ENCODE peak calls at places on chromosomes 12 and 14, in six cellular contexts. One of them, this sample, is unnamed.

GRCh38 chr14:96410119-96410518 is 18.2 kb downstream of the AK7 start:
- DNase-seq in omental fat pad: no peak
- DNase-seq in dorsolateral prefrontal cortex: no peak
- DNase-seq in AG09319: no peak
- DNase-seq in fibroblast of lung: peak
- DNase-seq in mucosa of descending colon: no peak
- DNase-seq in this sample: no peak

GRCh38 chr12:111773801-111774551 is 7.2 kb downstream of the ALDH2 start:
- DNase-seq in omental fat pad: no peak
- DNase-seq in dorsolateral prefrontal cortex: no peak
- DNase-seq in AG09319: peak
- DNase-seq in fibroblast of lung: peak
- DNase-seq in mucosa of descending colon: peak
- DNase-seq in this sample: peak

GRCh38 chr12:123034865-123035264 is 54.4 kb downstream of the ARL6IP4 start:
- DNase-seq in omental fat pad: no peak
- DNase-seq in dorsolateral prefrontal cortex: no peak
- DNase-seq in AG09319: no peak
- DNase-seq in fibroblast of lung: peak
- DNase-seq in mucosa of descending colon: no peak
- DNase-seq in this sample: no peak

GRCh38 chr14:72793154-72793725 is 100.7 kb downstream of the DPF3 start:
- DNase-seq in omental fat pad: no peak
- DNase-seq in dorsolateral prefrontal cortex: no peak
- DNase-seq in AG09319: no peak
- DNase-seq in fibroblast of lung: no peak
- DNase-seq in mucosa of descending colon: no peak
- DNase-seq in this sample: no peak

GRCh38 chr12:45216983-45217485 is 1.1 kb downstream of the ANO6 start:
- DNase-seq in omental fat pad: no peak
- DNase-seq in dorsolateral prefrontal cortex: no peak
- DNase-seq in AG09319: no peak
- DNase-seq in fibroblast of lung: peak
- DNase-seq in mucosa of descending colon: no peak
- DNase-seq in this sample: no peak

GRCh38 chr14:97312910-97313309 is 515.7 kb downstream of the VRK1 start:
- DNase-seq in omental fat pad: no peak
- DNase-seq in dorsolateral prefrontal cortex: no peak
- DNase-seq in AG09319: no peak
- DNase-seq in fibroblast of lung: no peak
- DNase-seq in mucosa of descending colon: no peak
- DNase-seq in this sample: no peak

GRCh38 chr14:67395086-67395875 is 16.7 kb downstream of the PLEK2 start:
- DNase-seq in omental fat pad: no peak
- DNase-seq in dorsolateral prefrontal cortex: no peak
- DNase-seq in AG09319: no peak
- DNase-seq in fibroblast of lung: no peak
- DNase-seq in mucosa of descending colon: no peak
- DNase-seq in this sample: no peak

GRCh38 chr12:51686727-51687126 is 95.7 kb downstream of the SCN8A start:
- DNase-seq in omental fat pad: no peak
- DNase-seq in dorsolateral prefrontal cortex: no peak
- DNase-seq in AG09319: no peak
- DNase-seq in fibroblast of lung: peak
- DNase-seq in mucosa of descending colon: no peak
- DNase-seq in this sample: no peak

GRCh38 chr12:7068240-7068993 is 7.9 kb downstream of the C1S start:
- DNase-seq in omental fat pad: no peak
- DNase-seq in dorsolateral prefrontal cortex: no peak
- DNase-seq in AG09319: no peak
- DNase-seq in fibroblast of lung: peak
- DNase-seq in mucosa of descending colon: no peak
- DNase-seq in this sample: no peak

GRCh38 chr14:91892918-91893527 is 25.7 kb upstream of the TC2N start:
- DNase-seq in omental fat pad: no peak
- DNase-seq in dorsolateral prefrontal cortex: no peak
- DNase-seq in AG09319: no peak
- DNase-seq in fibroblast of lung: no peak
- DNase-seq in mucosa of descending colon: peak
- DNase-seq in this sample: no peak

GRCh38 chr12:50734409-50735263 is 29.3 kb upstream of the ATF1 start:
- DNase-seq in omental fat pad: no peak
- DNase-seq in dorsolateral prefrontal cortex: no peak
- DNase-seq in AG09319: no peak
- DNase-seq in fibroblast of lung: peak
- DNase-seq in mucosa of descending colon: no peak
- DNase-seq in this sample: no peak

GRCh38 chr12:31958601-31959000 is 614 bp upstream of the RESF1 start:
- DNase-seq in omental fat pad: no peak
- DNase-seq in dorsolateral prefrontal cortex: no peak
- DNase-seq in AG09319: no peak
- DNase-seq in fibroblast of lung: no peak
- DNase-seq in mucosa of descending colon: no peak
- DNase-seq in this sample: no peak

GRCh38 chr14:22980672-22981089 is 1.7 kb downstream of the AJUBA start:
- DNase-seq in omental fat pad: no peak
- DNase-seq in dorsolateral prefrontal cortex: no peak
- DNase-seq in AG09319: no peak
- DNase-seq in fibroblast of lung: peak
- DNase-seq in mucosa of descending colon: peak
- DNase-seq in this sample: peak

GRCh38 chr12:13079440-13079906 is 24.0 kb downstream of the GSG1 start:
- DNase-seq in omental fat pad: no peak
- DNase-seq in dorsolateral prefrontal cortex: no peak
- DNase-seq in AG09319: no peak
- DNase-seq in fibroblast of lung: no peak
- DNase-seq in mucosa of descending colon: no peak
- DNase-seq in this sample: no peak

GRCh38 chr12:19970826-19971225 is 397.5 kb upstream of the PDE3A start:
- DNase-seq in omental fat pad: no peak
- DNase-seq in dorsolateral prefrontal cortex: no peak
- DNase-seq in AG09319: no peak
- DNase-seq in fibroblast of lung: peak
- DNase-seq in mucosa of descending colon: no peak
- DNase-seq in this sample: no peak

GRCh38 chr12:19971881-19972280 is 396.5 kb upstream of the PDE3A start:
- DNase-seq in omental fat pad: no peak
- DNase-seq in dorsolateral prefrontal cortex: no peak
- DNase-seq in AG09319: no peak
- DNase-seq in fibroblast of lung: no peak
- DNase-seq in mucosa of descending colon: no peak
- DNase-seq in this sample: no peak

GRCh38 chr12:19970116-19970515 is 398.2 kb upstream of the PDE3A start:
- DNase-seq in omental fat pad: no peak
- DNase-seq in dorsolateral prefrontal cortex: no peak
- DNase-seq in AG09319: peak
- DNase-seq in fibroblast of lung: peak
- DNase-seq in mucosa of descending colon: no peak
- DNase-seq in this sample: no peak

GRCh38 chr12:19972325-19973288 is 395.7 kb upstream of the PDE3A start:
- DNase-seq in omental fat pad: no peak
- DNase-seq in dorsolateral prefrontal cortex: no peak
- DNase-seq in AG09319: no peak
- DNase-seq in fibroblast of lung: peak
- DNase-seq in mucosa of descending colon: no peak
- DNase-seq in this sample: no peak

GRCh38 chr12:19971396-19971802 is 396.9 kb upstream of the PDE3A start:
- DNase-seq in omental fat pad: no peak
- DNase-seq in dorsolateral prefrontal cortex: no peak
- DNase-seq in AG09319: no peak
- DNase-seq in fibroblast of lung: peak
- DNase-seq in mucosa of descending colon: no peak
- DNase-seq in this sample: no peak
- TF ChIP-seq CTCF in omental fat pad: no peak
- TF ChIP-seq CTCF in dorsolateral prefrontal cortex: no peak
- TF ChIP-seq CTCF in AG09319: no peak
- TF ChIP-seq CTCF in fibroblast of lung: no peak
- TF ChIP-seq CTCF in mucosa of descending colon: no peak
- TF ChIP-seq CTCF in this sample: no peak

DNA sequence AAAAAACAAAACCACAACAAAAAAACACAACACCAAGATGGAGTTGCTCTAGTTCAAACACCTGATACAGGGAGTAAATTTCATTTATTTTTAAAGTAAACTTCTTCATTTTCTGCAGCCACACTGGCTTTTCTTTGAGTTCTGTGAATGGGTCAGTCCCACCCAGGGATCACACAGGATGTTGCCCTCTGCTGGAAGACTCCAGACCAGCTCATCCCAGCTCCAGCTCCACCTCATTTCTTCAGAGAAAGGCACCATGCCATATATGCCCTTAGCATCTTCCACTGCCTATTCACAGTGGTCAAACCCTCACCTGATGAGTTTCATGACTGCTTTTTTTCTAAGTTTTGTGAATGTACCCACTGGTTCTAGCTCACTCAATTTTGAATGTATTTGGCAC is 8.0 kb downstream of the GLIPR1 start:
- DNase-seq in omental fat pad: no peak
- DNase-seq in dorsolateral prefrontal cortex: no peak
- DNase-seq in AG09319: no peak
- DNase-seq in fibroblast of lung: peak
- DNase-seq in mucosa of descending colon: peak
- DNase-seq in this sample: no peak
- TF ChIP-seq CTCF in omental fat pad: no peak
- TF ChIP-seq CTCF in dorsolateral prefrontal cortex: peak
- TF ChIP-seq CTCF in AG09319: peak
- TF ChIP-seq CTCF in fibroblast of lung: peak
- TF ChIP-seq CTCF in mucosa of descending colon: no peak
- TF ChIP-seq CTCF in this sample: peak

GRCh38 chr12:53804429-53804828 is 52.6 kb upstream of the CISTR start:
- DNase-seq in omental fat pad: no peak
- DNase-seq in dorsolateral prefrontal cortex: no peak
- DNase-seq in AG09319: no peak
- DNase-seq in fibroblast of lung: no peak
- DNase-seq in mucosa of descending colon: no peak
- DNase-seq in this sample: no peak
- TF ChIP-seq CTCF in omental fat pad: no peak
- TF ChIP-seq CTCF in dorsolateral prefrontal cortex: no peak
- TF ChIP-seq CTCF in AG09319: no peak
- TF ChIP-seq CTCF in fibroblast of lung: peak
- TF ChIP-seq CTCF in mucosa of descending colon: no peak
- TF ChIP-seq CTCF in this sample: no peak

GRCh38 chr12:49446571-49446970 is 79.3 kb downstream of the SPATS2 start:
- DNase-seq in omental fat pad: no peak
- DNase-seq in dorsolateral prefrontal cortex: no peak
- DNase-seq in AG09319: no peak
- DNase-seq in fibroblast of lung: no peak
- DNase-seq in mucosa of descending colon: no peak
- DNase-seq in this sample: no peak

GRCh38 chr12:49439042-49439441 is 71.8 kb downstream of the SPATS2 start:
- DNase-seq in omental fat pad: no peak
- DNase-seq in dorsolateral prefrontal cortex: no peak
- DNase-seq in AG09319: no peak
- DNase-seq in fibroblast of lung: no peak
- DNase-seq in mucosa of descending colon: no peak
- DNase-seq in this sample: no peak

GRCh38 chr12:49448858-49449257 is 81.6 kb downstream of the SPATS2 start:
- DNase-seq in omental fat pad: no peak
- DNase-seq in dorsolateral prefrontal cortex: no peak
- DNase-seq in AG09319: no peak
- DNase-seq in fibroblast of lung: no peak
- DNase-seq in mucosa of descending colon: no peak
- DNase-seq in this sample: no peak

GRCh38 chr12:49440031-49440430 is 72.8 kb downstream of the SPATS2 start:
- DNase-seq in omental fat pad: no peak
- DNase-seq in dorsolateral prefrontal cortex: no peak
- DNase-seq in AG09319: no peak
- DNase-seq in fibroblast of lung: no peak
- DNase-seq in mucosa of descending colon: no peak
- DNase-seq in this sample: no peak

GRCh38 chr12:49442915-49443314 is 75.7 kb downstream of the SPATS2 start:
- DNase-seq in omental fat pad: no peak
- DNase-seq in dorsolateral prefrontal cortex: no peak
- DNase-seq in AG09319: no peak
- DNase-seq in fibroblast of lung: no peak
- DNase-seq in mucosa of descending colon: no peak
- DNase-seq in this sample: no peak
- TF ChIP-seq CTCF in omental fat pad: no peak
- TF ChIP-seq CTCF in dorsolateral prefrontal cortex: no peak
- TF ChIP-seq CTCF in AG09319: no peak
- TF ChIP-seq CTCF in fibroblast of lung: no peak
- TF ChIP-seq CTCF in mucosa of descending colon: no peak
- TF ChIP-seq CTCF in this sample: no peak